ENCODE peak calls at places on chromosomes 5 and 9, in seven cellular contexts. U, A, S, M, R, V and I are unnamed samples.

GRCh38 chr9:114738581-114739316 is 56.8 kb upstream of the TEX48 start:
- DNase-seq in V (peak; percentile 70), M (peak; percentile 60), A (peak; percentile 46), U (peak; percentile 65), R (peak; percentile 89), S (peak; percentile 89), I (peak; percentile 85)

GRCh38 chr9:125332527-125332926 is 70.9 kb downstream of the GAPVD1 start:
- DNase-seq in A (no peak), S (no peak), V (no peak), R (no peak), M (no peak), U (no peak), I (no peak)

GRCh38 chr5:112338681-112339337 is 80.3 kb downstream of the EPB41L4A start:
- DNase-seq in V (peak; percentile 4), M (no peak), A (no peak), R (no peak), U (no peak), S (peak; percentile 34), I (peak; percentile 86)

GRCh38 chr5:78509884-78510769 is 138.4 kb downstream of the LHFPL2 start:
- DNase-seq in U (peak; percentile 76), V (peak; percentile 69), A (no peak), M (no peak), S (peak; percentile 41), R (no peak), I (peak; percentile 80)

GRCh38 chr5:132256086-132256782 is 1.3 kb upstream of the PDLIM4 start:
- DNase-seq in U (no peak), S (no peak), A (no peak), V (no peak), R (no peak), M (no peak), I (no peak)

GRCh38 chr9:132451276-132451675 is 41.3 kb downstream of the CFAP77 start:
- DNase-seq in R (no peak), M (no peak), A (no peak), U (no peak), S (no peak), V (no peak), I (no peak)

GRCh38 chr9:116555556-116556180 is 131.4 kb upstream of the TRIM32 start:
- DNase-seq in U (no peak), R (no peak), V (no peak), M (no peak), S (no peak), A (no peak), I (no peak)

GRCh38 chr5:71839049-71839834 is 120.2 kb downstream of the CARTPT start:
- DNase-seq in M (no peak), S (no peak), V (no peak), R (no peak), A (no peak), U (no peak), I (peak; percentile 31)

GRCh38 chr9:128610889-128611288 is 45.8 kb downstream of the DYNC2I2 start:
- DNase-seq in R (no peak), M (no peak), S (no peak), U (no peak), V (no peak), A (no peak), I (no peak)

GRCh38 chr9:95772320-95773060 is 103.0 kb upstream of the ERCC6L2 start:
- DNase-seq in V (no peak), S (peak; percentile 88), U (peak; percentile 68), A (peak; percentile 29), R (peak; percentile 65), M (peak; percentile 53), I (peak; percentile 85)

GRCh38 chr9:2771661-2772060 is 54.4 kb downstream of the KCNV2 start:
- DNase-seq in S (peak; percentile 13), R (peak; percentile 53), U (no peak), V (no peak), A (no peak), M (no peak), I (peak; percentile 86)

GRCh38 chr5:178231736-178232123 is 872 bp downstream of the PHYKPL start:
- DNase-seq in R (no peak), V (no peak), M (peak; percentile 11), U (no peak), S (no peak), A (no peak), I (no peak)

DNA sequence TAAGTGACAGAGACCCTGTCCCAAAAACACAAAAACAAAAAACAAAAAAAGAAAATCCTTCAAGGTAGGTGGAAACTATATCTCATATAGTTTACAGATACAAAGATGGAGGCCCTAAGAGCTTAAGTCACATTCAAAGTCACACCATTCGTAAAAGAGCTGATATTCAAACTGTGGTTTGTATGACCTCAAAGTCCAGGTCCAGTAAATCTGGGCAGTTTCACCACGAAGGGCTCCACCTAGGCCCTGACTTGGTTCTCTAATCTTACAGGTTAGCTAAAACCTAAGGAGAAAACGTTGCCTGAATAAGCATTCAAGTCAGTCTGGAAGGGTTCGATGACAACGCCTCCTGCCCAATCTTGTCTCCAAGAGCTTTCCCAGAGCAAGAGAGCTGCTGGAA is 44.1 kb downstream of the SUSD1 start:
- DNase-seq in R (no peak), V (no peak), S (no peak), M (no peak), A (no peak), U (no peak), I (no peak)
- H2AK5ac ChIP-seq in R (no peak overlapping the region), V (no peak overlapping the region), S (peak overlapping the region; percentile 50), M (no peak overlapping the region), A (no peak overlapping the region), U (no peak overlapping the region), I (no peak overlapping the region)

GRCh38 chr5:157857821-157858526 is 971 bp downstream of the CLINT1 start:
- DNase-seq in A (no peak), S (peak; percentile 68), U (no peak), V (no peak), M (no peak), R (peak; percentile 21), I (no peak)
- H2AK5ac ChIP-seq in A (no peak overlapping the region), S (no peak overlapping the region), U (no peak overlapping the region), V (peak overlapping the region; percentile 11), M (no peak overlapping the region), R (peak overlapping the region; percentile 80), I (no peak overlapping the region)

GRCh38 chr5:41527201-41527779 is 16.9 kb upstream of the PLCXD3 start:
- DNase-seq in U (no peak), A (no peak), S (no peak), V (peak; percentile 96), R (peak; percentile 98), M (no peak), I (peak; percentile 88)

GRCh38 chr5:41532485-41532884 is 22.1 kb upstream of the PLCXD3 start:
- DNase-seq in A (no peak), S (no peak), M (no peak), R (no peak), V (no peak), U (no peak), I (no peak)

GRCh38 chr5:41522193-41522786 is 11.9 kb upstream of the PLCXD3 start:
- DNase-seq in M (no peak), S (no peak), R (no peak), U (no peak), A (no peak), V (no peak), I (peak; percentile 72)

GRCh38 chr5:41524174-41524573 is 13.8 kb upstream of the PLCXD3 start:
- DNase-seq in S (no peak), R (no peak), M (no peak), V (no peak), U (no peak), A (no peak), I (peak; percentile 78)

GRCh38 chr5:41526699-41527098 is 16.3 kb upstream of the PLCXD3 start:
- DNase-seq in U (no peak), V (no peak), A (no peak), M (no peak), R (no peak), S (no peak), I (peak; percentile 43)
- H2AK5ac ChIP-seq in U (no peak overlapping the region), V (no peak overlapping the region), A (no peak overlapping the region), M (no peak overlapping the region), R (no peak overlapping the region), S (no peak overlapping the region), I (no peak overlapping the region)

DNA sequence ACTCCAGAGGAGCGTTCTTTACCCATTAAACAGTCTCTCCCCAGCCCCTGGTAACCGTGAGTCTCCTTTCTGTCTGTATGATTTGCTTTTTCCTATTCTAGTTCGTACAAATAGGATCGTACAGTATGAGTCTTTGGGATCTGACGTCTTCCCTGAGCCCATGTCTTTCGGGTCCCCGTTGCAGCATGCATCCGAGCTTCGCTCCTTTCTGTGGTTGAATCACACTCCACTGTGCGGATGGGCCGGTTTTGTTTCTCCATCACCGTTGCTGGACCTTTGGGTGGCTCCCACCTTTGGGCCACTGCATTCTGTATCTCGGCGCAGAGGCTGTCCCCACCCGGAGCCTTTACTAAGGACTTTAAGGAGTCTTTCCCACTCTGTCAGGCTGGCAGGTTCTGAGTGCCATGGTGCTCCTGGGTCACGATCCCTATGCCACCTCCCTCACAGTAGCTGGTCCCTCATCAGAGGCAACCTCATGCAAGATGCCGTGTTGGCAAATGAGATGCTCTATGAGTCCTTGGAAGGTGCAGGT is 145.7 kb upstream of the COL5A1 start:
- DNase-seq in A (no peak), M (no peak), U (no peak), R (no peak), S (no peak), V (no peak), I (no peak)
- H2AK5ac ChIP-seq in A (no peak overlapping the region), M (peak overlapping the region; percentile 57), U (no peak overlapping the region), R (peak overlapping the region; percentile 90), S (peak overlapping the region; percentile 31), V (no peak overlapping the region), I (no peak overlapping the region)

DNA sequence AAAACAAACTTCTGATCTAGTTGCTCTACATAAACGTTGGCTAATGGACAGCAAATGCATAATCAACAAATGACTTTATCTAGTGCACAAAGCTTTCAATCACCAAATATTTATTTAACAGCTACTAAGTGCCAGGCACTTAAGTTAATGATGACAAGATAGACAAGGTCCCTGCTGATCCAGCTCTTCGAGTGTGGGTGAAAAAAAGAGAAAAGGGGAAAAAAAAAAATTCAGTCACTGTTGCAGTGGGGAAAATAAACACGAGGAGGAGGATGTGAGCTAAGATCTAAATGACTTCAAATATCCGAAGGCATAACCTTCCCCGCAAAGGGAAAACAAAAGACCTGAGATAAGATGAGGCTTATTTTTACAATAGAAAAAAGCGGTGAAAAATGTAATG is 9.6 kb downstream of the PSIP1 start:
- DNase-seq in V (no peak), R (no peak), S (peak; percentile 8), M (no peak), U (no peak), A (no peak), I (no peak)
- H2AK5ac ChIP-seq in V (no peak overlapping the region), R (no peak overlapping the region), S (no peak overlapping the region), M (no peak overlapping the region), U (no peak overlapping the region), A (no peak overlapping the region), I (no peak overlapping the region)

DNA sequence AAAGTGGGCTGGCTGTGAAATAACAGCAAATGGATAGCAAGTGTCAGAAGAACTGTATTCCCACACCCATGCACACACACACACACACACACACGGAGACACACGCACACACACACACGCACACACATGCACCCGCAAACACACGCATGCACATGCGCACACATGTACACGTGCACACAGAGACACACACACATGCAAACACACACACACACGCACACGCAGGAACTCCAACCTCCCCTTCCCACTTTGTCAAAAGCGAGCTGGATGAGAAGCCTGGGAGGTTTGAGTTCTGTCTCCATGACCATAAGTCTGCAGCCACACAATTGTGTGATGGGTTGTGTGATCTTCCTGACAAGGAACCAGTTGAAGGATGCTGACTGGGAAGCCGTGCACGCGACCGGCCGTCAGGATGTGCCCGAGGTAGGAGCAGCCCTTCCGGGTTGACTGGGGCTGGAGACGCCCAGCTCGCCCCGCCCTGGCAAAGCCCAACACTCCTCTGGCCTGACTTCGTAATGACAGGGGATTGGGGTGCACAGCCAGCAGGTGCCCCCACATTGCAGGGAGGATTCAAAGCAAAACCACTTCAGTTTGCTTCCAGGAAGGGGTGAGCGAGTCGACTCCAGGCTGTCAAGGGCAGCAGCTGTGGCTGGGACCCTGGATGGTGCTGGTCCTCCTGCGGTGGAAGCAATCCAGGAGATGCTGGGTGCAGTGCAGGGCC is 29.3 kb upstream of the NKD2 start:
- DNase-seq in A (no peak), U (no peak), M (no peak), V (no peak), R (no peak), S (no peak), I (no peak)
- H2AK5ac ChIP-seq in A (no peak overlapping the region), U (no peak overlapping the region), M (peak overlapping the region; percentile 98), V (no peak overlapping the region), R (no peak overlapping the region), S (no peak overlapping the region), I (no peak overlapping the region)